ENCODE peak calls at places on chromosomes 12 and 14, in five cellular contexts. M is fibroblast of mammary gland, O is A549, Y is NCI-H774, Z is AG04449. Q is an unnamed sample.

GRCh38 chr12:67727652-67728295 is 79.2 kb downstream of the DYRK2 start:
- DNase-seq in Y (no peak), Z (no peak), O (no peak), M (no peak), Q (no peak)

GRCh38 chr14:54225457-54225856 is 171.3 kb upstream of the CDKN3 start:
- DNase-seq in Y (no peak), Z (no peak), O (no peak), M (no peak), Q (no peak)

GRCh38 chr12:12612403-12612802 is 727 bp downstream of the CREBL2 start:
- DNase-seq in Z (no peak), M (peak), O (peak), Y (no peak), Q (peak)

GRCh38 chr12:50581226-50582184 is 76.7 kb downstream of the DIP2B start:
- DNase-seq in Z (peak), O (no peak), M (peak), Y (no peak), Q (no peak)

GRCh38 chr14:55688566-55688965 is 108.6 kb downstream of the KTN1 start:
- DNase-seq in M (peak), Z (no peak), O (no peak), Y (no peak), Q (no peak)

GRCh38 chr12:62657363-62657632 is 190.7 kb downstream of the MON2 start:
- DNase-seq in Y (no peak), O (no peak), M (no peak), Z (no peak), Q (no peak)

GRCh38 chr12:54229624-54230212 is 40.9 kb upstream of the SMUG1 start:
- DNase-seq in M (peak), Y (no peak), O (peak), Z (peak), Q (no peak)

GRCh38 chr14:101025131-101025530 is 121.6 kb upstream of the RTL1 start:
- DNase-seq in O (no peak), M (no peak), Z (no peak), Y (no peak), Q (no peak)

GRCh38 chr14:68668531-68668930 is 124.3 kb downstream of the ZFP36L1 start:
- DNase-seq in M (no peak), O (no peak), Y (no peak), Z (no peak), Q (no peak)

GRCh38 chr14:96805906-96806305 is 8.7 kb downstream of the VRK1 start:
- DNase-seq in Y (no peak), M (no peak), Z (no peak), O (no peak), Q (no peak)

GRCh38 chr14:54662491-54663116 is 95.7 kb downstream of the SAMD4A start:
- DNase-seq in Y (no peak), O (no peak), Z (no peak), M (no peak), Q (peak)

GRCh38 chr12:23911574-23911973 is 37.9 kb downstream of the SOX5 start:
- DNase-seq in Z (no peak), M (no peak), O (no peak), Y (no peak), Q (no peak)

GRCh38 chr12:108856428-108857157 is 790 bp downstream of the SSH1 start:
- DNase-seq in Z (no peak), O (no peak), M (peak), Y (no peak), Q (peak)

GRCh38 chr12:131929530-131930456 is 717 bp downstream of the PUS1 start:
- DNase-seq in O (peak), Y (no peak), Z (no peak), M (no peak), Q (no peak)

GRCh38 chr14:99734406-99735051 is 50.4 kb downstream of the CYP46A1 start:
- DNase-seq in M (no peak), O (no peak), Y (no peak), Z (no peak), Q (no peak)

GRCh38 chr14:89550761-89551283 is 133.8 kb upstream of the FOXN3 start:
- DNase-seq in M (no peak), Y (no peak), Z (no peak), O (no peak), Q (no peak)

GRCh38 chr12:58873496-58873895 is 46.8 kb downstream of the LRIG3 start:
- DNase-seq in O (no peak), M (no peak), Z (no peak), Y (no peak), Q (no peak)

GRCh38 chr14:59870277-59871165 is at the start of gene RTN1:
- DNase-seq in Z (no peak), Y (peak), M (peak), O (no peak), Q (peak)

GRCh38 chr14:104433401-104434213 is 146.0 kb upstream of the C14orf180 start:
- DNase-seq in M (no peak), Y (no peak), O (no peak), Z (no peak), Q (no peak)

GRCh38 chr12:87157791-87158190 is 871.4 kb downstream of the C12orf50 start:
- DNase-seq in Y (no peak), M (peak), O (peak), Z (peak), Q (no peak)

GRCh38 chr12:28742791-28743190 is 406.3 kb upstream of the FAR2 start:
- DNase-seq in M (peak), Y (no peak), Z (no peak), O (no peak), Q (no peak)

GRCh38 chr12:42868291-42868690 is 278.7 kb upstream of the PRICKLE1 start:
- DNase-seq in O (no peak), Y (no peak), Z (no peak), M (no peak), Q (no peak)

GRCh38 chr14:68395585-68395984 is 397.3 kb downstream of the ZFP36L1 start:
- DNase-seq in O (no peak), M (peak), Y (no peak), Z (no peak), Q (no peak)

GRCh38 chr12:63766498-63766897 is 13.2 kb upstream of the RXYLT1 start:
- DNase-seq in Z (no peak), Y (no peak), O (no peak), M (no peak), Q (no peak)

GRCh38 chr12:85016423-85016822 is 19.7 kb downstream of the TSPAN19 start:
- DNase-seq in M (peak), Y (no peak), Z (peak), O (peak), Q (peak)

GRCh38 chr14:32711103-32711680 is 227.5 kb upstream of the NPAS3 start:
- DNase-seq in O (peak), M (peak), Y (peak), Z (no peak), Q (peak)

Q was measured in dermis microvascular lymphatic vessel endothelial cell.